ENCODE peak calls at places on chromosomes 5 and 9, in four cellular contexts. One of them, this sample, is unnamed.

GRCh38 chr5:90983748-90984147 is 399.4 kb downstream of the ARRDC3 start:
- DNase-seq in MM.1S: no peak
- DNase-seq in mammary epithelial cell: no peak
- DNase-seq in HCT116: no peak
- DNase-seq in this sample: no peak

GRCh38 chr9:137445275-137445807 is 4.2 kb upstream of the ENTPD8 start:
- DNase-seq in HCT116: peak
- DNase-seq in mammary epithelial cell: peak
- DNase-seq in MM.1S: peak
- DNase-seq in this sample: peak

GRCh38 chr5:103829585-103829984 is 267.0 kb upstream of the NUDT12 start:
- DNase-seq in HCT116: no peak
- DNase-seq in mammary epithelial cell: no peak
- DNase-seq in MM.1S: no peak
- DNase-seq in this sample: no peak

GRCh38 chr9:127919253-127919815 is 2.5 kb upstream of the ST6GALNAC4 start:
- DNase-seq in HCT116: peak
- DNase-seq in MM.1S: no peak
- DNase-seq in mammary epithelial cell: peak
- DNase-seq in this sample: no peak

GRCh38 chr9:32968101-32969011 is 33.1 kb downstream of the APTX start:
- DNase-seq in HCT116: peak
- DNase-seq in mammary epithelial cell: peak
- DNase-seq in MM.1S: peak
- DNase-seq in this sample: peak

GRCh38 chr9:111050819-111051218 is 12.5 kb upstream of the LPAR1 start:
- DNase-seq in mammary epithelial cell: no peak
- DNase-seq in MM.1S: no peak
- DNase-seq in HCT116: no peak
- DNase-seq in this sample: no peak

GRCh38 chr5:73363911-73364730 is 84.5 kb downstream of the FOXD1 start:
- DNase-seq in MM.1S: no peak
- DNase-seq in mammary epithelial cell: peak
- DNase-seq in HCT116: no peak
- DNase-seq in this sample: no peak

GRCh38 chr9:133665535-133665934 is 29.4 kb downstream of the DBH start:
- DNase-seq in HCT116: no peak
- DNase-seq in mammary epithelial cell: no peak
- DNase-seq in MM.1S: no peak
- DNase-seq in this sample: no peak

GRCh38 chr5:50352390-50352789 is 88.7 kb downstream of the EMB start:
- DNase-seq in HCT116: no peak
- DNase-seq in MM.1S: no peak
- DNase-seq in mammary epithelial cell: no peak
- DNase-seq in this sample: no peak

GRCh38 chr9:129063061-129063460 is 17.9 kb upstream of the DOLPP1 start:
- DNase-seq in mammary epithelial cell: no peak
- DNase-seq in HCT116: no peak
- DNase-seq in MM.1S: no peak
- DNase-seq in this sample: no peak

GRCh38 chr9:3809724-3810123 is 283.9 kb upstream of the RFX3 start:
- DNase-seq in MM.1S: peak
- DNase-seq in HCT116: peak
- DNase-seq in mammary epithelial cell: peak
- DNase-seq in this sample: no peak

GRCh38 chr5:96961053-96961452 is 25.2 kb downstream of the LNPEP start:
- DNase-seq in mammary epithelial cell: no peak
- DNase-seq in MM.1S: peak
- DNase-seq in HCT116: no peak
- DNase-seq in this sample: no peak

GRCh38 chr5:139631520-139632165 is 16.5 kb upstream of the CXXC5 start:
- DNase-seq in mammary epithelial cell: no peak
- DNase-seq in HCT116: no peak
- DNase-seq in MM.1S: no peak
- DNase-seq in this sample: no peak

GRCh38 chr5:65742565-65743231 is 20.7 kb downstream of the NLN start:
- DNase-seq in mammary epithelial cell: peak
- DNase-seq in MM.1S: peak
- DNase-seq in HCT116: peak
- DNase-seq in this sample: peak

GRCh38 chr9:126699401-126699851 is 85.7 kb downstream of the LMX1B start:
- DNase-seq in HCT116: no peak
- DNase-seq in MM.1S: no peak
- DNase-seq in mammary epithelial cell: no peak
- DNase-seq in this sample: no peak

GRCh38 chr9:70746316-70746715 is 331.9 kb upstream of the KLF9 start:
- DNase-seq in HCT116: no peak
- DNase-seq in mammary epithelial cell: no peak
- DNase-seq in MM.1S: no peak
- DNase-seq in this sample: no peak

GRCh38 chr9:77013186-77013931 is 6.1 kb upstream of the FOXB2 start:
- DNase-seq in MM.1S: no peak
- DNase-seq in HCT116: no peak
- DNase-seq in mammary epithelial cell: no peak
- DNase-seq in this sample: peak

GRCh38 chr5:169091396-169091980 is 209.5 kb downstream of the SLIT3 start:
- DNase-seq in mammary epithelial cell: no peak
- DNase-seq in MM.1S: no peak
- DNase-seq in HCT116: no peak
- DNase-seq in this sample: no peak

GRCh38 chr5:73028991-73029540 is 73.2 kb downstream of the FCHO2 start:
- DNase-seq in mammary epithelial cell: no peak
- DNase-seq in MM.1S: no peak
- DNase-seq in HCT116: no peak
- DNase-seq in this sample: no peak

GRCh38 chr9:129866373-129867137 is 31.3 kb downstream of the USP20 start:
- DNase-seq in HCT116: no peak
- DNase-seq in MM.1S: no peak
- DNase-seq in mammary epithelial cell: no peak
- DNase-seq in this sample: no peak

GRCh38 chr5:154541553-154541952 is 63.5 kb upstream of the HAND1 start:
- DNase-seq in HCT116: peak
- DNase-seq in MM.1S: no peak
- DNase-seq in mammary epithelial cell: no peak
- DNase-seq in this sample: no peak

GRCh38 chr9:109775516-109775915 is 4.5 kb upstream of the PALM2AKAP2 start:
- DNase-seq in HCT116: no peak
- DNase-seq in MM.1S: no peak
- DNase-seq in mammary epithelial cell: peak
- DNase-seq in this sample: no peak

GRCh38 chr5:24817966-24818365 is 173.2 kb upstream of the CDH10 start:
- DNase-seq in HCT116: no peak
- DNase-seq in mammary epithelial cell: peak
- DNase-seq in MM.1S: no peak
- DNase-seq in this sample: no peak

GRCh38 chr9:124514125-124514524 is 6.9 kb upstream of the NR5A1 start:
- DNase-seq in MM.1S: no peak
- DNase-seq in mammary epithelial cell: no peak
- DNase-seq in HCT116: no peak
- DNase-seq in this sample: no peak

GRCh38 chr5:73745806-73746205 is 119.8 kb downstream of the ARHGEF28 start:
- DNase-seq in MM.1S: no peak
- DNase-seq in HCT116: no peak
- DNase-seq in mammary epithelial cell: no peak
- DNase-seq in this sample: no peak

GRCh38 chr9:136567651-136568287 is 21.9 kb upstream of the NOTCH1 start:
- DNase-seq in MM.1S: no peak
- DNase-seq in HCT116: peak
- DNase-seq in mammary epithelial cell: peak
- DNase-seq in this sample: no peak

GRCh38 chr5:86118542-86118941 is 499.2 kb upstream of the COX7C start:
- DNase-seq in MM.1S: peak
- DNase-seq in mammary epithelial cell: no peak
- DNase-seq in HCT116: peak
- DNase-seq in this sample: no peak

GRCh38 chr5:59810041-59810440 is 83.5 kb downstream of the PDE4D start:
- DNase-seq in HCT116: peak
- DNase-seq in MM.1S: peak
- DNase-seq in mammary epithelial cell: peak
- DNase-seq in this sample: peak

GRCh38 chr9:133619791-133620190 is 10.6 kb upstream of the FAM163B start:
- DNase-seq in HCT116: no peak
- DNase-seq in mammary epithelial cell: no peak
- DNase-seq in MM.1S: peak
- DNase-seq in this sample: no peak

GRCh38 chr9:129328357-129329103 is 150.5 kb upstream of the IER5L start:
- DNase-seq in HCT116: no peak
- DNase-seq in mammary epithelial cell: no peak
- DNase-seq in MM.1S: no peak
- DNase-seq in this sample: no peak

GRCh38 chr5:171093598-171093997 is 215.4 kb upstream of the TLX3 start:
- DNase-seq in MM.1S: no peak
- DNase-seq in HCT116: no peak
- DNase-seq in mammary epithelial cell: no peak
- DNase-seq in this sample: no peak

GRCh38 chr5:83450840-83451239 is 20.7 kb upstream of the VCAN start:
- DNase-seq in MM.1S: no peak
- DNase-seq in HCT116: no peak
- DNase-seq in mammary epithelial cell: peak
- DNase-seq in this sample: no peak

GRCh38 chr9:5949103-5949699 is 58.5 kb downstream of the MLANA start:
- DNase-seq in MM.1S: peak
- DNase-seq in mammary epithelial cell: peak
- DNase-seq in HCT116: no peak
- DNase-seq in this sample: no peak

GRCh38 chr9:33135086-33135958 is 31.8 kb downstream of the B4GALT1 start:
- DNase-seq in mammary epithelial cell: no peak
- DNase-seq in MM.1S: no peak
- DNase-seq in HCT116: no peak
- DNase-seq in this sample: peak

GRCh38 chr5:120778491-120779293 is 314.6 kb downstream of the PRR16 start:
- DNase-seq in HCT116: no peak
- DNase-seq in mammary epithelial cell: peak
- DNase-seq in MM.1S: no peak
- DNase-seq in this sample: no peak

GRCh38 chr9:81849631-81850259 is 78.5 kb upstream of the SPATA31D4 start:
- DNase-seq in HCT116: no peak
- DNase-seq in MM.1S: no peak
- DNase-seq in mammary epithelial cell: peak
- DNase-seq in this sample: no peak

GRCh38 chr5:124056326-124057160 is 544.6 kb downstream of the CSNK1G3 start:
- DNase-seq in mammary epithelial cell: no peak
- DNase-seq in HCT116: no peak
- DNase-seq in MM.1S: no peak
- DNase-seq in this sample: no peak

GRCh38 chr5:90747175-90747574 is 188.6 kb downstream of the ADGRV1 start:
- DNase-seq in mammary epithelial cell: peak
- DNase-seq in HCT116: peak
- DNase-seq in MM.1S: no peak
- DNase-seq in this sample: no peak

GRCh38 chr9:89923961-89924504 is 319.2 kb downstream of the GADD45G start:
- DNase-seq in HCT116: no peak
- DNase-seq in mammary epithelial cell: no peak
- DNase-seq in MM.1S: no peak
- DNase-seq in this sample: no peak
- TF ChIP-seq CTCF in HCT116: peak
- TF ChIP-seq CTCF in mammary epithelial cell: no peak
- TF ChIP-seq CTCF in MM.1S: no peak
- TF ChIP-seq CTCF in this sample: no peak

DNA sequence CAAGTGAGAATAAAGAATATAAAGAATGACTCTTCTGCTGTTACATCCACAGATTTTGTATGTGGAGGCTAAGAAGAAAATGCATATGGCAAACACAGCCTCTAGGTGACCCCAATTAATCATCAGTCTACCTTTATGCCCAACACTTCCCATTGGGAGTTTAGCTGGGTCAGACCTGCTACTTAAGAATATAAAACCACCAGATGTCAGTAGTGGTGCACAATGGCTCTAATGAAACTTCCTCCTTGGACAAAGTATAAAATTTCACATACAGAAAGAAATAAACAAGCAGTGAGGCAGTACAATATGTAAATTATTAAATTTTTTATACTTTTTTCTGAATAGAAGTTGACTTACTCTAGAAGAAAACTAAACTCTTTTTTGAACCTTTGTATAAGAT is 539.9 kb downstream of the BRINP1 start:
- DNase-seq in HCT116: no peak
- DNase-seq in mammary epithelial cell: peak
- DNase-seq in MM.1S: peak
- DNase-seq in this sample: no peak
- TF ChIP-seq CTCF in HCT116: no peak
- TF ChIP-seq CTCF in mammary epithelial cell: no peak
- TF ChIP-seq CTCF in MM.1S: no peak
- TF ChIP-seq CTCF in this sample: no peak

GRCh38 chr5:142926549-142926948 is 156.4 kb downstream of the ARHGAP26 start:
- DNase-seq in HCT116: no peak
- DNase-seq in MM.1S: peak
- DNase-seq in mammary epithelial cell: no peak
- DNase-seq in this sample: no peak

GRCh38 chr5:142925795-142926194 is 155.6 kb downstream of the ARHGAP26 start:
- DNase-seq in mammary epithelial cell: peak
- DNase-seq in MM.1S: no peak
- DNase-seq in HCT116: no peak
- DNase-seq in this sample: no peak

GRCh38 chr5:142922223-142922952 is 152.2 kb downstream of the ARHGAP26 start:
- DNase-seq in HCT116: no peak
- DNase-seq in MM.1S: peak
- DNase-seq in mammary epithelial cell: no peak
- DNase-seq in this sample: peak

GRCh38 chr5:142920888-142921612 is 150.9 kb downstream of the ARHGAP26 start:
- DNase-seq in MM.1S: no peak
- DNase-seq in mammary epithelial cell: no peak
- DNase-seq in HCT116: no peak
- DNase-seq in this sample: no peak

GRCh38 chr5:142924135-142924883 is 154.1 kb downstream of the ARHGAP26 start:
- DNase-seq in mammary epithelial cell: no peak
- DNase-seq in MM.1S: no peak
- DNase-seq in HCT116: no peak
- DNase-seq in this sample: peak
- TF ChIP-seq CTCF in mammary epithelial cell: peak
- TF ChIP-seq CTCF in MM.1S: peak
- TF ChIP-seq CTCF in HCT116: peak
- TF ChIP-seq CTCF in this sample: no peak

GRCh38 chr5:147740864-147741263 is 41.7 kb downstream of the JAKMIP2 start:
- DNase-seq in mammary epithelial cell: no peak
- DNase-seq in MM.1S: no peak
- DNase-seq in HCT116: no peak
- DNase-seq in this sample: no peak
- TF ChIP-seq CTCF in mammary epithelial cell: no peak
- TF ChIP-seq CTCF in MM.1S: no peak
- TF ChIP-seq CTCF in HCT116: no peak
- TF ChIP-seq CTCF in this sample: no peak

DNA sequence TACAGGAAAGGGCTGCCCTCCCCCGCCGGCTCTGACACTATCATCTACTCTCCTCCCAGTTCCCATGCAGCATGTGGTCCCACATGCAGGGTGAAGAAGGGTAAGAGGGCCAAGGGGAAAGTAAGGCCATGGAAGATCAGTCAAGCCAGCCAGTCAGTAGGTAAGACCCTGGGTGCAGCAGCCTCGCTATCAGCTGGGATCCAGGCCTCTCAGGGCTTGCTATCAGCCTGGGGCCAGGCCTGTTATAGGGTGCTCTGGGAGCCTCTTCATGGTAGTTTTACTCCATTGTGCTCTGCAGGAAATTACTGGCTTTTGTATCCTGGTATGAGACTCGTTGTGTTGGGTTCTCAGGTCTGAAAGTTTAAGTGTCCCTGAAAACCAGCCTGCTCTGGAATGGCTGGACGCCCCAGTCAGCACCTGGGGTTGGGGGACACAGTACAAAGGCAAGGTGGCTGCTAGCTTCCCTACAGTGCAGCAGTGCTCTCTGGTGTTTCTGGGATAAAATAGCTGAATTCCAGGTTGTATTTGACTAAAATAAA is 21.4 kb downstream of the SLC22A4 start:
- DNase-seq in MM.1S: no peak
- DNase-seq in mammary epithelial cell: no peak
- DNase-seq in HCT116: no peak
- DNase-seq in this sample: no peak
- TF ChIP-seq CTCF in MM.1S: no peak
- TF ChIP-seq CTCF in mammary epithelial cell: no peak
- TF ChIP-seq CTCF in HCT116: no peak
- TF ChIP-seq CTCF in this sample: no peak

This sample was measured in GM13976.